ENCODE peak calls at places on chromosome 12, in six cellular contexts. One of them, this sample, is unnamed.

GRCh38 chr12:18898469-18898868 is 160.6 kb downstream of the CAPZA3 start:
- DNase-seq in A549: no peak
- DNase-seq in astrocyte of the spinal cord: peak; percentile 29
- DNase-seq in fibroblast of lung: peak; percentile 58
- DNase-seq in psoas muscle: no peak
- DNase-seq in AG09319: no peak
- DNase-seq in this sample: no peak

GRCh38 chr12:45727994-45728624 is 1.4 kb upstream of the ARID2 start:
- DNase-seq in A549: no peak
- DNase-seq in astrocyte of the spinal cord: no peak
- DNase-seq in fibroblast of lung: no peak
- DNase-seq in psoas muscle: no peak
- DNase-seq in AG09319: no peak
- DNase-seq in this sample: no peak

GRCh38 chr12:57850924-57851323 is 4.4 kb upstream of the CTDSP2 start:
- DNase-seq in A549: no peak
- DNase-seq in astrocyte of the spinal cord: no peak
- DNase-seq in fibroblast of lung: no peak
- DNase-seq in psoas muscle: no peak
- DNase-seq in AG09319: no peak
- DNase-seq in this sample: no peak

GRCh38 chr12:103680591-103681065 is 93.6 kb downstream of the STAB2 start:
- DNase-seq in A549: no peak
- DNase-seq in astrocyte of the spinal cord: no peak
- DNase-seq in fibroblast of lung: peak; percentile 97
- DNase-seq in psoas muscle: peak; percentile 21
- DNase-seq in AG09319: no peak
- DNase-seq in this sample: no peak

GRCh38 chr12:6536894-6537579 is 2.7 kb downstream of the GAPDH start:
- DNase-seq in A549: peak; percentile 37
- DNase-seq in astrocyte of the spinal cord: no peak
- DNase-seq in fibroblast of lung: peak; percentile 17
- DNase-seq in psoas muscle: no peak
- DNase-seq in AG09319: no peak
- DNase-seq in this sample: no peak

GRCh38 chr12:75374971-75375370 is 15.9 kb upstream of the GLIPR1L2 start:
- DNase-seq in A549: no peak
- DNase-seq in astrocyte of the spinal cord: no peak
- DNase-seq in fibroblast of lung: peak; percentile 32
- DNase-seq in psoas muscle: no peak
- DNase-seq in AG09319: no peak
- DNase-seq in this sample: no peak

GRCh38 chr12:68970951-68971350 is 38.0 kb upstream of the CPM start:
- DNase-seq in A549: no peak
- DNase-seq in astrocyte of the spinal cord: no peak
- DNase-seq in fibroblast of lung: no peak
- DNase-seq in psoas muscle: no peak
- DNase-seq in AG09319: no peak
- DNase-seq in this sample: no peak

GRCh38 chr12:96233941-96234461 is 39.8 kb downstream of the ELK3 start:
- DNase-seq in A549: no peak
- DNase-seq in astrocyte of the spinal cord: peak; percentile 97
- DNase-seq in fibroblast of lung: peak; percentile 97
- DNase-seq in psoas muscle: peak; percentile 92
- DNase-seq in AG09319: peak; percentile 97
- DNase-seq in this sample: no peak

GRCh38 chr12:94690199-94690695 is 39.9 kb upstream of the TMCC3 start:
- DNase-seq in A549: no peak
- DNase-seq in astrocyte of the spinal cord: no peak
- DNase-seq in fibroblast of lung: no peak
- DNase-seq in psoas muscle: no peak
- DNase-seq in AG09319: no peak
- DNase-seq in this sample: no peak

GRCh38 chr12:12686472-12686871 is 9.5 kb downstream of the GPR19 start:
- DNase-seq in A549: no peak
- DNase-seq in astrocyte of the spinal cord: no peak
- DNase-seq in fibroblast of lung: no peak
- DNase-seq in psoas muscle: no peak
- DNase-seq in AG09319: no peak
- DNase-seq in this sample: no peak

GRCh38 chr12:1835178-1836131 is 15.1 kb downstream of the LRTM2 start:
- DNase-seq in A549: no peak
- DNase-seq in astrocyte of the spinal cord: no peak
- DNase-seq in fibroblast of lung: no peak
- DNase-seq in psoas muscle: peak; percentile 3
- DNase-seq in AG09319: no peak
- DNase-seq in this sample: no peak

GRCh38 chr12:130661501-130662255 is 54.4 kb downstream of the RIMBP2 start:
- DNase-seq in A549: peak; percentile 14
- DNase-seq in astrocyte of the spinal cord: no peak
- DNase-seq in fibroblast of lung: no peak
- DNase-seq in psoas muscle: no peak
- DNase-seq in AG09319: no peak
- DNase-seq in this sample: no peak

GRCh38 chr12:26091837-26092236 is 33.0 kb downstream of the BHLHE41 start:
- DNase-seq in A549: no peak
- DNase-seq in astrocyte of the spinal cord: peak; percentile 19
- DNase-seq in fibroblast of lung: no peak
- DNase-seq in psoas muscle: no peak
- DNase-seq in AG09319: no peak
- DNase-seq in this sample: no peak

GRCh38 chr12:128698573-128698972 is 125.2 kb downstream of the SLC15A4 start:
- DNase-seq in A549: no peak
- DNase-seq in astrocyte of the spinal cord: no peak
- DNase-seq in fibroblast of lung: no peak
- DNase-seq in psoas muscle: no peak
- DNase-seq in AG09319: no peak
- DNase-seq in this sample: no peak

GRCh38 chr12:45669093-45669492 is 60.4 kb upstream of the ARID2 start:
- DNase-seq in A549: no peak
- DNase-seq in astrocyte of the spinal cord: no peak
- DNase-seq in fibroblast of lung: peak; percentile 7
- DNase-seq in psoas muscle: no peak
- DNase-seq in AG09319: no peak
- DNase-seq in this sample: no peak

GRCh38 chr12:123035841-123036240 is 55.4 kb downstream of the ARL6IP4 start:
- DNase-seq in A549: no peak
- DNase-seq in astrocyte of the spinal cord: no peak
- DNase-seq in fibroblast of lung: no peak
- DNase-seq in psoas muscle: no peak
- DNase-seq in AG09319: no peak
- DNase-seq in this sample: no peak

GRCh38 chr12:29614926-29615325 is 117.4 kb upstream of the OVCH1 start:
- DNase-seq in A549: no peak
- DNase-seq in astrocyte of the spinal cord: no peak
- DNase-seq in fibroblast of lung: peak; percentile 30
- DNase-seq in psoas muscle: no peak
- DNase-seq in AG09319: peak; percentile 75
- DNase-seq in this sample: no peak

GRCh38 chr12:117143008-117143532 is 43.9 kb upstream of the TESC start:
- DNase-seq in A549: peak; percentile 99
- DNase-seq in astrocyte of the spinal cord: peak; percentile 63
- DNase-seq in fibroblast of lung: peak; percentile 28
- DNase-seq in psoas muscle: no peak
- DNase-seq in AG09319: no peak
- DNase-seq in this sample: no peak

GRCh38 chr12:98471085-98471484 is 44.3 kb upstream of the TMPO start:
- DNase-seq in A549: no peak
- DNase-seq in astrocyte of the spinal cord: no peak
- DNase-seq in fibroblast of lung: no peak
- DNase-seq in psoas muscle: no peak
- DNase-seq in AG09319: no peak
- DNase-seq in this sample: no peak

DNA sequence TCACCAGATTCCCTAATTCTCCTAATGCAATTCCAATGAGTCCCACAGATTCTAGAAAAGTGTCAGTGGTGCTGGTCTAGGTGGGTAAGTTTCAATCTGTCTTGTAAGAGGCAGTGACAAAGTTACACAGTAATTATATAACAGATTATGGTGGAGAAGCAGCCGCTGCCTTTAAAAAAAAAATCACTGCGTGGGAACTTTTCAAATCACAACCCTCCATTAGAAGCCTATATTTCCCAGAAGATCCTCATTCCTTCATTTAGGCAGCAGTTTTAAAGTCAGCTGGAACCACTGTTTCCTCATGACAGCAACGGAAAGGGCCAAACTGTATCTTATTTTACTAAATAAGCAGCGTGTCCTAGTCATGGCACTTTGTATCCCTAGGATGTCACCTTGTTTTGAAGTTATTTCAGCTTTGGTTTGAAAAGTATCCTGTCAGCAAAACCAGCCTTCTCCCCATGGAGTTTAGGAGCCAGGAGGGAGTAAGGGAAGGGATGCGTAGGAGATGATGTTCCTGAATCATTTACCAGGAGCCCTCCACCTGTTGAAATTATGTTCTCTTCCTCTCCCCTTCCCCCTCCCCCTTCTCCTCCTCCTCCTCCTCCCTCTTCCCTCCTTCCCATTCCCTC is 27.7 kb upstream of the DUSP6 start:
- DNase-seq in A549: no peak
- DNase-seq in astrocyte of the spinal cord: no peak
- DNase-seq in fibroblast of lung: no peak
- DNase-seq in psoas muscle: no peak
- DNase-seq in AG09319: no peak
- DNase-seq in this sample: no peak
- TF ChIP-seq CTCF in A549: no peak
- TF ChIP-seq CTCF in astrocyte of the spinal cord: no peak
- TF ChIP-seq CTCF in fibroblast of lung: no peak
- TF ChIP-seq CTCF in psoas muscle: no peak
- TF ChIP-seq CTCF in AG09319: no peak
- TF ChIP-seq CTCF in this sample: no peak

DNA sequence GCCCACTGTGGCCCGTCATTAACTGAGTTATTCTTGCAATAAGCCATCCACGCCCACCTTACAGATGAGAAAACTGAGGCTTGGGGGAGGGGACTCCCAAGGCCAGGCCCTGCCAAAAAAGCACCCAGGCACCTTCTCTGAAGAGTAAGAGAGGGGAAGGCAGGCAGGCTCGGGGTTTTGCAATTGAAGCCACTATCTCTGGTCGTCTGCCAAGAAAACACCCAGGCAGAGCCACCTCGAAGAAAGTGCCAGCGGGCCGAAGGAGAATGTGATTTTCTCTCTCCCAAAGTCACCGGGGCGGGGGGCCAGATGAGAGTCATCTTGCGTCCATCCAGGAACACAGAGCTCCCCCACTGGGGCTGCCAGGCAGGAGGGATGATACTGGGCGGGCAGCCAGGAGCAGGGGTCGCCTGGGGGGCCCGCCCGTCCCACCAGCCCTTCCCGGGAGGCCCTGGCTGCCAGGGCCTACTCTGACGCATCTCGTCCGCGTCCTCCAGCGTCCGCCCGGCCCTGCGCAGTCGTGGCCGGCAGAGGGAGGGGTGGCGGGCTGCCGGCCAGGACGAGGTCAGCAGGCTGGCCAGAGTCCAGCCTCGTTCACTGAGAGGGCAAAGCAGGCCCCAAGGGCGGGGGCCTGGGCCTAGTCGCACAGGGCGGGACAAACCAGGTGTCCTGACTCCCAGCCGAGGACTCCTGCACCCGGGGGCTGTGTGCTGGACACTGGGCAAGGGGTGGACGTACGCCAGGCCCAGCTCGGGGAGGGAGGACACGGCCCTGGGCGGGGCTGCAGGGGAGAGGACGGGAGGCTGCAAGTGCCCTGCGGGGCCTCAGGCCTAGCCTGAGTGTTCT is 74.4 kb downstream of the RFLNA start:
- DNase-seq in A549: peak; percentile 97
- DNase-seq in astrocyte of the spinal cord: peak; percentile 97
- DNase-seq in fibroblast of lung: peak; percentile 94
- DNase-seq in psoas muscle: peak; percentile 94
- DNase-seq in AG09319: peak; percentile 85
- DNase-seq in this sample: no peak
- TF ChIP-seq CTCF in A549: no peak
- TF ChIP-seq CTCF in astrocyte of the spinal cord: peak; percentile 39
- TF ChIP-seq CTCF in fibroblast of lung: peak; percentile 56
- TF ChIP-seq CTCF in psoas muscle: peak; percentile 56
- TF ChIP-seq CTCF in AG09319: peak; percentile 50
- TF ChIP-seq CTCF in this sample: no peak

DNA sequence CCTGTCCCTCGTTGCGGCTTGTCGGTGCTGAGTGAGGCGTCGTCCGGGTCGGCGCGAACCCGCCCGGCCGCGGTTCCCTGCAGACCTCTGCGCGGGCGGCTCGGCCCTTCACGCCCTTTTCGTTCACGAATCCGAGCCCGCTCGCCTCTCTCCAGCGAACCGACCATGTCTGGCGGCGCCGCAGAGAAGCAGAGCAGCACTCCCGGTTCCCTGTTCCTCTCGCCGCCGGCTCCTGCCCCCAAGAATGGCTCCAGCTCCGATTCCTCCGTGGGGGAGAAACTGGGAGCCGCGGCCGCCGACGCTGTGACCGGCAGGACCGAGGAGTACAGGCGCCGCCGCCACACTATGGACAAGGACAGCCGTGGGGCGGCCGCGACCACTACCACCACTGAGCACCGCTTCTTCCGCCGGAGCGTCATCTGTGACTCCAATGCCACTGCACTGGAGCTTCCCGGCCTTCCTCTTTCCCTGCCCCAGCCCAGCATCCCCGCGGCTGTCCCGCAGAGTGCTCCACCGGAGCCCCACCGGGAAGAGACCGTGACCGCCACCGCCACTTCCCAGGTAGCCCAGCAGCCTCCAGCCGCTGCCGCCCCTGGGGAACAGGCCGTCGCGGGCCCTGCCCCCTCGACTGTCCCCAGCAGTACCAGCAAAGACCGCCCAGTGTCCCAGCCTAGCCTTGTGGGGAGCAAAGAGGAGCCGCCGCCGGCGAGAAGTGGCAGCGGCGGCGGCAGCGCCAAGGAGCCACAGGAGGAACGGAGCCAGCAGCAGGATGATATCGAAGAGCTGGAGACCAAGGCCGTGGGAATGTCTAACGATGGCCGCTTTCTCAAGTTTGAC is 1.2 kb downstream of the WNK1 start:
- DNase-seq in A549: peak; percentile 54
- DNase-seq in astrocyte of the spinal cord: peak; percentile 14
- DNase-seq in fibroblast of lung: peak; percentile 21
- DNase-seq in psoas muscle: peak; percentile 55
- DNase-seq in AG09319: no peak
- DNase-seq in this sample: no peak
- TF ChIP-seq CTCF in A549: no peak
- TF ChIP-seq CTCF in astrocyte of the spinal cord: peak; percentile 7
- TF ChIP-seq CTCF in fibroblast of lung: no peak
- TF ChIP-seq CTCF in psoas muscle: peak; percentile 15
- TF ChIP-seq CTCF in AG09319: no peak
- TF ChIP-seq CTCF in this sample: no peak

DNA sequence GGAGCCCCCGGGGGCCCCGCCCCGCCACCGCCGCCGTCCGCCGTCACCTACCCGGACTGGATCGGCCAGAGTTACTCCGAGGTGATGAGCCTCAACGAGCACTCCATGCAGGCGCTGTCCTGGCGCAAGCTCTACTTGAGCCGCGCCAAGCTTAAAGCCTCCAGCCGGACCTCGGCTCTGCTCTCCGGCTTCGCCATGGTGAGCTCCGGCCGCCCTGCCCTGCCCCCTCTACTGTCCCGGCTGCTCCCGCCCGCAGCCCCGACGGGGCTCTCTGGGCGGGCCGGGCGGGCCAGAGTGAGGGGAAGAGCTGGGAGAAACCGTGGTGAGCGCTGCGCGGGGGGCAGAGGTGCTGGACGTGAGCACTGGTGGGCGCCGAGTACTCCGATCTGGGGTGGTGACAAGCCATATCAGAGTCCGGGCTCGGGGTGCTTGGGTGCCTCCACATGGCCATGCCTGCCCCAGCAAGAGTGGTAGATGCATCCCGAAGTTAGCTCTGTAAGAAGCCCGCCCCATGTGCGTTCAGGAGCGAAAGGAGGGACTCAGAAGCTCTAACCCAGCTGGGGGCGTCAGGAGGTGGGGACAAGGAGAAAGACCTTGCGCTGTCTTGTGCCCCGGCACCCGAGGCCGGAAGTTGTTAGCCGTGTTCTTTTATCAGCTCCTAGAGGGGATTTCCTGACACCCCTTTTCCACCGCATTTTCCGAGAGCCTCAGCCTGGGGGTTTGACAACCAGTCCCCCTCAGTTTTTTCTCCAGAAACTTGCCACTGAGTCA is 708 bp downstream of the ORAI1 start:
- DNase-seq in A549: peak; percentile 75
- DNase-seq in astrocyte of the spinal cord: peak; percentile 76
- DNase-seq in fibroblast of lung: peak; percentile 70
- DNase-seq in psoas muscle: peak; percentile 63
- DNase-seq in AG09319: no peak
- DNase-seq in this sample: no peak
- TF ChIP-seq CTCF in A549: peak; percentile 1
- TF ChIP-seq CTCF in astrocyte of the spinal cord: peak; percentile 28
- TF ChIP-seq CTCF in fibroblast of lung: no peak
- TF ChIP-seq CTCF in psoas muscle: no peak
- TF ChIP-seq CTCF in AG09319: peak; percentile 14
- TF ChIP-seq CTCF in this sample: peak; percentile 24

This sample was measured in type B pancreatic cell.